ENCODE peak calls at places on chromosomes 3 and 15, in four cellular contexts. One of them, this sample, is unnamed.

GRCh38 chr3:49869525-49870126 is at the start of gene CAMKV:
- DNase-seq in pancreas: no peak
- DNase-seq in Peyer's patch: no peak
- DNase-seq in AG04450: no peak
- DNase-seq in this sample: no peak

GRCh38 chr3:24495334-24495994 is 814 bp upstream of the THRB start:
- DNase-seq in Peyer's patch: peak
- DNase-seq in pancreas: peak
- DNase-seq in AG04450: no peak
- DNase-seq in this sample: no peak

GRCh38 chr3:44886561-44886960 is 12.2 kb downstream of the TGM4 start:
- DNase-seq in AG04450: no peak
- DNase-seq in pancreas: no peak
- DNase-seq in Peyer's patch: no peak
- DNase-seq in this sample: peak

GRCh38 chr15:75843618-75844610 is 667 bp downstream of the UBE2Q2 start:
- DNase-seq in pancreas: peak
- DNase-seq in AG04450: no peak
- DNase-seq in Peyer's patch: peak
- DNase-seq in this sample: no peak

GRCh38 chr3:191330309-191330712 is at the start of gene UTS2B:
- DNase-seq in Peyer's patch: no peak
- DNase-seq in pancreas: no peak
- DNase-seq in AG04450: peak
- DNase-seq in this sample: no peak

GRCh38 chr3:66276705-66277274 is 56.0 kb downstream of the SLC25A26 start:
- DNase-seq in AG04450: peak
- DNase-seq in Peyer's patch: no peak
- DNase-seq in pancreas: no peak
- DNase-seq in this sample: peak

GRCh38 chr3:114157321-114157720 is 21.5 kb downstream of the DRD3 start:
- DNase-seq in pancreas: no peak
- DNase-seq in Peyer's patch: no peak
- DNase-seq in AG04450: no peak
- DNase-seq in this sample: no peak

GRCh38 chr15:62807539-62808130 is 234.9 kb upstream of the TPM1 start:
- DNase-seq in Peyer's patch: no peak
- DNase-seq in pancreas: no peak
- DNase-seq in AG04450: no peak
- DNase-seq in this sample: no peak

GRCh38 chr3:66816110-66816761 is 181.9 kb upstream of the KBTBD8 start:
- DNase-seq in Peyer's patch: no peak
- DNase-seq in AG04450: peak
- DNase-seq in pancreas: no peak
- DNase-seq in this sample: no peak

GRCh38 chr15:58452775-58453174 is 21.0 kb downstream of the LIPC start:
- DNase-seq in AG04450: no peak
- DNase-seq in pancreas: no peak
- DNase-seq in Peyer's patch: no peak
- DNase-seq in this sample: no peak

GRCh38 chr15:23857028-23857641 is 170.0 kb upstream of the NDN start:
- DNase-seq in Peyer's patch: no peak
- DNase-seq in pancreas: no peak
- DNase-seq in AG04450: no peak
- DNase-seq in this sample: no peak

GRCh38 chr15:74133703-74134386 is 3.5 kb downstream of the ISLR2 start:
- DNase-seq in AG04450: no peak
- DNase-seq in pancreas: peak
- DNase-seq in Peyer's patch: no peak
- DNase-seq in this sample: no peak

GRCh38 chr3:126523745-126524428 is at the start of gene CHST13:
- DNase-seq in Peyer's patch: peak
- DNase-seq in pancreas: peak
- DNase-seq in AG04450: no peak
- DNase-seq in this sample: no peak

GRCh38 chr3:134904333-134904771 is 109.3 kb downstream of the EPHB1 start:
- DNase-seq in pancreas: no peak
- DNase-seq in AG04450: no peak
- DNase-seq in Peyer's patch: no peak
- DNase-seq in this sample: no peak

GRCh38 chr3:185534511-185534910 is 17.9 kb downstream of the LIPH start:
- DNase-seq in AG04450: no peak
- DNase-seq in Peyer's patch: no peak
- DNase-seq in pancreas: no peak
- DNase-seq in this sample: no peak

GRCh38 chr15:100211855-100212850 is 129.6 kb downstream of the ADAMTS17 start:
- DNase-seq in AG04450: no peak
- DNase-seq in Peyer's patch: peak
- DNase-seq in pancreas: no peak
- DNase-seq in this sample: no peak

GRCh38 chr15:82197734-82198594 is 64.6 kb downstream of the EFL1 start:
- DNase-seq in pancreas: no peak
- DNase-seq in Peyer's patch: peak
- DNase-seq in AG04450: peak
- DNase-seq in this sample: peak

GRCh38 chr15:43370310-43370974 is 401 bp downstream of the ZSCAN29 start:
- DNase-seq in Peyer's patch: peak
- DNase-seq in AG04450: no peak
- DNase-seq in pancreas: no peak
- DNase-seq in this sample: no peak

GRCh38 chr3:56799251-56799882 is 2.4 kb downstream of the ARHGEF3 start:
- DNase-seq in Peyer's patch: no peak
- DNase-seq in AG04450: no peak
- DNase-seq in pancreas: no peak
- DNase-seq in this sample: no peak

GRCh38 chr15:51731549-51732267 is 5.7 kb downstream of the LYSMD2 start:
- DNase-seq in Peyer's patch: no peak
- DNase-seq in pancreas: no peak
- DNase-seq in AG04450: peak
- DNase-seq in this sample: no peak

GRCh38 chr3:113685956-113686721 is 10.3 kb downstream of the USF3 start:
- DNase-seq in pancreas: no peak
- DNase-seq in Peyer's patch: no peak
- DNase-seq in AG04450: no peak
- DNase-seq in this sample: no peak

GRCh38 chr3:75294124-75294523 is 370.0 kb upstream of the FRG2C start:
- DNase-seq in pancreas: peak
- DNase-seq in Peyer's patch: no peak
- DNase-seq in AG04450: peak
- DNase-seq in this sample: no peak

GRCh38 chr3:148861277-148861869 is 3.7 kb upstream of the CPA3 start:
- DNase-seq in Peyer's patch: no peak
- DNase-seq in pancreas: no peak
- DNase-seq in AG04450: peak
- DNase-seq in this sample: no peak

GRCh38 chr15:25862469-25863066 is 559 bp downstream of the ATP10A start:
- DNase-seq in Peyer's patch: no peak
- DNase-seq in AG04450: no peak
- DNase-seq in pancreas: no peak
- DNase-seq in this sample: no peak

GRCh38 chr3:149572796-149573414 is 84.9 kb downstream of the WWTR1 start:
- DNase-seq in pancreas: no peak
- DNase-seq in Peyer's patch: no peak
- DNase-seq in AG04450: no peak
- DNase-seq in this sample: no peak

GRCh38 chr15:56327721-56328502 is 37.3 kb upstream of the TEX9 start:
- DNase-seq in Peyer's patch: no peak
- DNase-seq in AG04450: no peak
- DNase-seq in pancreas: no peak
- DNase-seq in this sample: peak

GRCh38 chr15:70266412-70267089 is 168.8 kb upstream of the TLE3 start:
- DNase-seq in pancreas: peak
- DNase-seq in Peyer's patch: no peak
- DNase-seq in AG04450: no peak
- DNase-seq in this sample: no peak

GRCh38 chr3:108485146-108485545 is 25.2 kb downstream of the MYH15 start:
- DNase-seq in Peyer's patch: no peak
- DNase-seq in pancreas: no peak
- DNase-seq in AG04450: no peak
- DNase-seq in this sample: no peak

GRCh38 chr3:73718326-73719110 is 93.8 kb upstream of the PDZRN3 start:
- DNase-seq in pancreas: no peak
- DNase-seq in Peyer's patch: no peak
- DNase-seq in AG04450: no peak
- DNase-seq in this sample: peak

GRCh38 chr15:35691176-35691761 is 145.3 kb upstream of the DPH6 start:
- DNase-seq in AG04450: no peak
- DNase-seq in pancreas: no peak
- DNase-seq in Peyer's patch: no peak
- DNase-seq in this sample: no peak

GRCh38 chr3:10358309-10358980 is 37.5 kb upstream of the SEC13 start:
- DNase-seq in Peyer's patch: peak
- DNase-seq in pancreas: no peak
- DNase-seq in AG04450: no peak
- DNase-seq in this sample: no peak

GRCh38 chr15:81184188-81184587 is 12.5 kb upstream of the IL16 start:
- DNase-seq in pancreas: no peak
- DNase-seq in Peyer's patch: no peak
- DNase-seq in AG04450: no peak
- DNase-seq in this sample: no peak

GRCh38 chr3:63656791-63657190 is 4.3 kb downstream of the SNTN start:
- DNase-seq in pancreas: no peak
- DNase-seq in AG04450: peak
- DNase-seq in Peyer's patch: no peak
- DNase-seq in this sample: no peak

GRCh38 chr3:154758109-154758868 is 321.8 kb upstream of the MME start:
- DNase-seq in AG04450: no peak
- DNase-seq in pancreas: no peak
- DNase-seq in Peyer's patch: no peak
- DNase-seq in this sample: no peak

GRCh38 chr3:190368871-190369270 is 19.1 kb upstream of the CLDN16 start:
- DNase-seq in pancreas: no peak
- DNase-seq in Peyer's patch: no peak
- DNase-seq in AG04450: no peak
- DNase-seq in this sample: no peak

GRCh38 chr3:45927881-45928280 is 15.4 kb upstream of the CXCR6 start:
- DNase-seq in pancreas: no peak
- DNase-seq in AG04450: no peak
- DNase-seq in Peyer's patch: no peak
- DNase-seq in this sample: no peak

DNA sequence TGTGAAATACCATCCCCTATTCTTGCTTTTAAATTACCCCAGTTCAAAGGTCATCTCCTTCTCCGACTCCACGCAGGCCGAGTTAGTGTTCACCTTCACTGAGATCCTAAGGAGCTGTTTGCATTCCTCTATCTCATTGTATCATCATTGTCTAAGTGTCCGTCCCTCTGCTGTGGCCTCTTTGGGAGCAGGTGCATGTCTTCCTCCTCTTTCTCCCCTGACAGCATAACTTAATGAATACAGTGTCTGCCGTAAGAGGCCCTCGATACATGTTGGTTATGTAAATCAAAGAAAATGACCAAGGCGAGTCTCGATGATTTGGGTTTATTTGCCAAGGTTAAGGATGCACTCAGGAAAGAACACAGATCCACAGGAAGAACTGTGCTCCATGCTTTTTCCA is 4.9 kb upstream of the PPP1R2 start:
- DNase-seq in pancreas: no peak
- DNase-seq in AG04450: no peak
- DNase-seq in Peyer's patch: no peak
- DNase-seq in this sample: no peak
- H3K27ac ChIP-seq in pancreas: no peak
- H3K27ac ChIP-seq in AG04450: no peak
- H3K27ac ChIP-seq in Peyer's patch: peak
- H3K27ac ChIP-seq in this sample: no peak

DNA sequence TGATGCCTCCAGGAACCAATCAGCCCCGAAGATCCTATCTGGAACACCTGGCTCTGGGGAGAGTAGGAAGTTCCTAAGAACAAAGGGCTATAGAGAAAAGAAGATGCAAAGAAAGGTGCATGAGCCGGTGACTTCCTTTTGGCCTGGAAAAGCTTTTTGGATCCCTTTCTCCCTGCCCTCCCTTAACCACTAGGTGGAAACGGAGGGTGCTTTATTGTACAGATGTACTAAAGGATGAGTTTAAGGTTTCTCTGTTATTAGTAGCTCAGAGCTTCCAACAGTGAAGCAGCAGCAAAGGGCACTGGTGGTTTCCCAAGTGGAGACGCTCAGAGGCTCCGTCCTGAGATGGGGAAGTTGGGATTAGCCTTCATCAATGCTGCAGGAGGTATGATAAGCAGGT is 6.0 kb upstream of the ADGRG7 start:
- DNase-seq in Peyer's patch: no peak
- DNase-seq in AG04450: no peak
- DNase-seq in pancreas: no peak
- DNase-seq in this sample: no peak
- H3K27ac ChIP-seq in Peyer's patch: peak
- H3K27ac ChIP-seq in AG04450: peak
- H3K27ac ChIP-seq in pancreas: no peak
- H3K27ac ChIP-seq in this sample: peak

DNA sequence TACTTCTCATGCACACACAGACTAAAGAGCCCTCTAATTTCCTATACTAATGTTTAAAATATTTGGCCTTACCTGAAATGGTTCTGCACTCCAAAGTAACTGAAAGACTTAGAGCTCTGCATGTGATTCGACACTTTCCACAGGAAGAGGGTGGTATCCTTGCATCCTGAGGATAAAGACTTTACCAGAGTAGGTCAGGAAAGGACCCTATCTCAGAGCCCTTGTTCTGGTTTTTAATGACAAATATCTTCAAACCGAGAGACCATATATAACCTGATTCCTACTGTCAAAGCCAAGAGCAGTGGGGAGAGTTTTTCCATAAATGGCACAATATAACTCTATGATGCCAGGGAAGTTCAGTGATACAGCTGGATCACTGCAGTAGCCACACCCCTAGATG is at the start of gene GP5:
- DNase-seq in pancreas: no peak
- DNase-seq in Peyer's patch: no peak
- DNase-seq in AG04450: no peak
- DNase-seq in this sample: no peak
- H3K27ac ChIP-seq in pancreas: no peak
- H3K27ac ChIP-seq in Peyer's patch: no peak
- H3K27ac ChIP-seq in AG04450: no peak
- H3K27ac ChIP-seq in this sample: no peak

GRCh38 chr3:14839236-14839635 is 20.5 kb downstream of the FGD5 start:
- DNase-seq in pancreas: no peak
- DNase-seq in Peyer's patch: no peak
- DNase-seq in AG04450: no peak
- DNase-seq in this sample: no peak
- H3K27ac ChIP-seq in pancreas: no peak
- H3K27ac ChIP-seq in Peyer's patch: no peak
- H3K27ac ChIP-seq in AG04450: no peak
- H3K27ac ChIP-seq in this sample: no peak

GRCh38 chr3:26840272-26840870 is 217.8 kb downstream of the LRRC3B start:
- DNase-seq in AG04450: no peak
- DNase-seq in pancreas: no peak
- DNase-seq in Peyer's patch: no peak
- DNase-seq in this sample: no peak
- H3K27ac ChIP-seq in AG04450: no peak
- H3K27ac ChIP-seq in pancreas: no peak
- H3K27ac ChIP-seq in Peyer's patch: no peak
- H3K27ac ChIP-seq in this sample: no peak

GRCh38 chr3:35640736-35641135 is 1.4 kb downstream of the ARPP21 start:
- DNase-seq in Peyer's patch: no peak
- DNase-seq in AG04450: no peak
- DNase-seq in pancreas: no peak
- DNase-seq in this sample: no peak
- H3K27ac ChIP-seq in Peyer's patch: no peak
- H3K27ac ChIP-seq in AG04450: no peak
- H3K27ac ChIP-seq in pancreas: no peak
- H3K27ac ChIP-seq in this sample: no peak

GRCh38 chr3:123201557-123202427 is at the start of gene SEC22A:
- DNase-seq in AG04450: peak
- DNase-seq in pancreas: peak
- DNase-seq in Peyer's patch: peak
- DNase-seq in this sample: peak
- H3K27ac ChIP-seq in AG04450: peak
- H3K27ac ChIP-seq in pancreas: peak
- H3K27ac ChIP-seq in Peyer's patch: peak
- H3K27ac ChIP-seq in this sample: peak

This sample was measured in epithelial cell of prostate.